ENCODE peak calls at places on chromosomes 4 and X, in nine cellular contexts. P is NCI-H1092 treated with DMSO at 0.1 percent for 48 hours; Q is IMR-90; R is amniotic stem cell; Z is ureter; F is stimulated activated CD4-positive, alpha-beta T cell treated with anti-CD3 and anti-CD28 coated beads, TNF-alpha, amount 100 ng/mL, for 48 hours; O is GM04503; N is Peyer's patch; J is ecto neural progenitor cell. I is an unnamed sample.
A peak's percentile ranks its signal among the peaks of the same experiment; 100 is the strongest.

GRCh38 chr4:60365176-60365575 is 835.0 kb upstream of the ADGRL3 start:
- DNase-seq in P (no peak), Q (no peak), R (no peak), Z (no peak), F (no peak), O (no peak), N (no peak), J (no peak), I (no peak)

GRCh38 chrX:39409246-39409917 is 608.1 kb downstream of the MID1IP1 start:
- DNase-seq in P (no peak), Q (peak; percentile 2), R (no peak), Z (no peak), F (no peak), O (no peak), N (no peak), J (no peak), I (no peak)

GRCh38 chr4:122797405-122798094 is 29.1 kb upstream of the FGF2 start:
- DNase-seq in P (no peak), Q (no peak), R (no peak), Z (no peak), F (no peak), O (no peak), N (no peak), J (no peak), I (no peak)

GRCh38 chrX:68398286-68398685 is 35.0 kb downstream of the OPHN1 start:
- DNase-seq in P (no peak), Q (no peak), R (no peak), Z (no peak), F (no peak), O (no peak), N (no peak), J (no peak), I (no peak)

GRCh38 chr4:160546201-160546600 is 1443.3 kb downstream of the RAPGEF2 start:
- DNase-seq in P (no peak), Q (no peak), R (no peak), Z (no peak), F (no peak), O (no peak), N (no peak), J (no peak), I (no peak)

GRCh38 chr4:102696763-102697162 is 64.0 kb downstream of the MANBA start:
- DNase-seq in P (no peak), Q (peak; percentile 75), R (no peak), Z (no peak), F (no peak), O (no peak), N (no peak), J (no peak), I (peak; percentile 15)

GRCh38 chr4:71293705-71294104 is 45.1 kb upstream of the SLC4A4 start:
- DNase-seq in P (no peak), Q (peak; percentile 93), R (no peak), Z (no peak), F (no peak), O (no peak), N (no peak), J (no peak), I (no peak)

GRCh38 chr4:6671648-6672047 is 22.0 kb upstream of the S100P start:
- DNase-seq in P (no peak), Q (no peak), R (no peak), Z (no peak), F (no peak), O (no peak), N (no peak), J (no peak), I (no peak)

I was measured in heart right ventricle.